ENCODE peak calls at places on chromosome 12, in ten cellular contexts. Z is AG09319; Q is NCI-H2029; O is T follicular helper cell; C is mucosa of gallbladder; I is left ventricle myocardium inferior; P is MCF 10A; V is epithelial cell of proximal tubule; W is Caki2; G is CD8-positive, alpha-beta T cell. R is an unnamed sample.

GRCh38 chr12:62724947-62725447 is 210.0 kb downstream of the PPM1H start:
- DNase-seq in Z (peak; percentile 75), Q (no peak), O (no peak), C (peak; percentile 85), I (no peak), P (peak; percentile 97), V (peak; percentile 99), W (peak; percentile 92), G (no peak), R (no peak)

GRCh38 chr12:1099158-1099557 is 108.1 kb downstream of the ERC1 start:
- DNase-seq in Z (no peak), Q (no peak), O (no peak), C (no peak), I (no peak), P (no peak), V (no peak), W (no peak), G (no peak), R (no peak)

GRCh38 chr12:91620949-91621348 is 438.3 kb upstream of the DCN start:
- DNase-seq in Z (no peak), Q (no peak), O (no peak), C (no peak), I (no peak), P (no peak), V (no peak), W (no peak), G (no peak), R (no peak)

GRCh38 chr12:125528300-125528699 is 463.1 kb downstream of the AACS start:
- DNase-seq in Z (no peak), Q (no peak), O (no peak), C (no peak), I (no peak), P (no peak), V (no peak), W (no peak), G (no peak), R (no peak)

GRCh38 chr12:100738086-100738485 is 56.5 kb upstream of the ANO4 start:
- DNase-seq in Z (no peak), Q (no peak), O (no peak), C (no peak), I (no peak), P (no peak), V (no peak), W (no peak), G (no peak), R (no peak)

GRCh38 chr12:106953352-106954260 is 2.1 kb upstream of the TMEM263 start:
- DNase-seq in Z (no peak), Q (no peak), O (no peak), C (no peak), I (no peak), P (peak; percentile 21), V (no peak), W (peak; percentile 10), G (no peak), R (no peak)

GRCh38 chr12:27652174-27652763 is 44.0 kb upstream of the REP15 start:
- DNase-seq in Z (peak; percentile 66), Q (peak; percentile 58), O (no peak), C (peak; percentile 70), I (no peak), P (peak; percentile 87), V (no peak), W (peak; percentile 51), G (no peak), R (peak; percentile 38)

GRCh38 chr12:57504033-57504432 is 16.2 kb downstream of the MARS1 start:
- DNase-seq in Z (no peak), Q (no peak), O (no peak), C (no peak), I (no peak), P (no peak), V (no peak), W (no peak), G (no peak), R (no peak)

GRCh38 chr12:127773520-127773919 is 493.4 kb upstream of the TMEM132C start:
- DNase-seq in Z (no peak), Q (no peak), O (no peak), C (no peak), I (no peak), P (no peak), V (no peak), W (no peak), G (no peak), R (no peak)

GRCh38 chr12:47904647-47905312 is at the start of gene VDR:
- DNase-seq in Z (no peak), Q (peak; percentile 32), O (peak; percentile 57), C (peak; percentile 79), I (peak; percentile 70), P (peak; percentile 90), V (no peak), W (peak; percentile 84), G (peak; percentile 39), R (peak; percentile 46)

GRCh38 chr12:55842681-55843429 is at the start of gene MMP19:
- DNase-seq in Z (peak; percentile 46), Q (no peak), O (no peak), C (no peak), I (no peak), P (peak; percentile 77), V (no peak), W (no peak), G (no peak), R (no peak)

GRCh38 chr12:91109148-91109564 is 2.1 kb downstream of the LUM start:
- DNase-seq in Z (no peak), Q (peak; percentile 5), O (no peak), C (peak; percentile 70), I (peak; percentile 81), P (peak; percentile 71), V (no peak), W (no peak), G (no peak), R (no peak)

GRCh38 chr12:2443766-2444165 is 351.0 kb upstream of the FKBP4 start:
- DNase-seq in Z (no peak), Q (no peak), O (no peak), C (no peak), I (no peak), P (no peak), V (no peak), W (no peak), G (no peak), R (no peak)

GRCh38 chr12:124385219-124385969 is 90.5 kb downstream of the RFLNA start:
- DNase-seq in Z (no peak), Q (no peak), O (no peak), C (no peak), I (no peak), P (peak; percentile 74), V (no peak), W (no peak), G (no peak), R (no peak)

GRCh38 chr12:102376251-102376747 is 104.1 kb downstream of the IGF1 start:
- DNase-seq in Z (no peak), Q (no peak), O (no peak), C (no peak), I (no peak), P (peak; percentile 22), V (no peak), W (no peak), G (no peak), R (no peak)

GRCh38 chr12:8662592-8662991 is at the start of gene MFAP5:
- DNase-seq in Z (peak; percentile 37), Q (no peak), O (no peak), C (no peak), I (no peak), P (no peak), V (no peak), W (no peak), G (no peak), R (no peak)

GRCh38 chr12:122064780-122065588 is 13.6 kb upstream of the MLXIP start:
- DNase-seq in Z (no peak), Q (peak; percentile 80), O (no peak), C (no peak), I (peak; percentile 49), P (peak; percentile 56), V (peak; percentile 88), W (peak; percentile 98), G (no peak), R (no peak)

GRCh38 chr12:81216739-81217138 is 138.9 kb downstream of the ACSS3 start:
- DNase-seq in Z (no peak), Q (no peak), O (no peak), C (no peak), I (no peak), P (no peak), V (no peak), W (no peak), G (no peak), R (no peak)

GRCh38 chr12:107400686-107401447 is 284.7 kb upstream of the PWP1 start:
- DNase-seq in Z (no peak), Q (no peak), O (no peak), C (no peak), I (no peak), P (peak; percentile 60), V (no peak), W (no peak), G (no peak), R (no peak)

GRCh38 chr12:93653079-93653478 is 24.1 kb upstream of the CRADD start:
- DNase-seq in Z (no peak), Q (no peak), O (no peak), C (no peak), I (no peak), P (no peak), V (no peak), W (no peak), G (no peak), R (peak; percentile 18)

GRCh38 chr12:23885396-23885795 is 64.1 kb downstream of the SOX5 start:
- DNase-seq in Z (no peak), Q (no peak), O (no peak), C (no peak), I (no peak), P (no peak), V (no peak), W (no peak), G (no peak), R (no peak)

GRCh38 chr12:130014485-130014807 is 110.6 kb upstream of the TMEM132D start:
- DNase-seq in Z (no peak), Q (no peak), O (no peak), C (no peak), I (no peak), P (peak; percentile 17), V (no peak), W (peak; percentile 30), G (no peak), R (no peak)

GRCh38 chr12:70683976-70684375 is 46.7 kb upstream of the PTPRB start:
- DNase-seq in Z (no peak), Q (no peak), O (no peak), C (no peak), I (no peak), P (no peak), V (no peak), W (no peak), G (no peak), R (no peak)

GRCh38 chr12:79844693-79845092 is 90.2 kb downstream of the PPP1R12A start:
- DNase-seq in Z (peak; percentile 25), Q (no peak), O (no peak), C (no peak), I (no peak), P (peak; percentile 51), V (peak; percentile 52), W (peak; percentile 78), G (no peak), R (no peak)

GRCh38 chr12:53065975-53066593 is 13.1 kb downstream of the SPRYD3 start:
- DNase-seq in Z (no peak), Q (peak; percentile 54), O (peak; percentile 49), C (peak; percentile 74), I (peak; percentile 81), P (peak; percentile 81), V (no peak), W (peak; percentile 68), G (peak; percentile 28), R (peak; percentile 61)

GRCh38 chr12:87813476-87814234 is 215.5 kb downstream of the C12orf50 start:
- DNase-seq in Z (peak; percentile 23), Q (no peak), O (no peak), C (no peak), I (no peak), P (peak; percentile 43), V (peak; percentile 69), W (peak; percentile 66), G (no peak), R (no peak)

GRCh38 chr12:2393996-2394395 is 341.2 kb downstream of the CACNA1C start:
- DNase-seq in Z (no peak), Q (no peak), O (no peak), C (no peak), I (no peak), P (no peak), V (no peak), W (no peak), G (no peak), R (no peak)

GRCh38 chr12:88639361-88639760 is 59.1 kb upstream of the KITLG start:
- DNase-seq in Z (no peak), Q (peak; percentile 23), O (no peak), C (no peak), I (no peak), P (no peak), V (no peak), W (no peak), G (no peak), R (no peak)

R was measured in naive B cell.